ENCODE peak calls at places on chromosome 11, in nine cellular contexts. G, E, K, U, Q, J, W, M and Z are unnamed samples.

GRCh38 chr11:35523351-35523768 is 2.1 kb downstream of the PAMR1 start:
- DNase-seq in G (peak), E (no peak), K (no peak), U (no peak), Q (no peak), J (no peak), W (no peak), M (no peak), Z (no peak)

GRCh38 chr11:34243620-34244493 is 114.0 kb downstream of the ABTB2 start:
- DNase-seq in G (peak), E (no peak), K (no peak), U (no peak), Q (no peak), J (no peak), W (peak), M (peak), Z (no peak)

GRCh38 chr11:30203850-30204249 is 27.0 kb upstream of the FSHB start:
- DNase-seq in G (no peak), E (no peak), K (no peak), U (no peak), Q (no peak), J (no peak), W (no peak), M (no peak), Z (no peak)

GRCh38 chr11:102469196-102469821 is 16.7 kb upstream of the TMEM123 start:
- DNase-seq in G (peak), E (no peak), K (no peak), U (no peak), Q (no peak), J (no peak), W (no peak), M (peak), Z (no peak)

GRCh38 chr11:100004541-100004940 is 682.5 kb upstream of the ARHGAP42 start:
- DNase-seq in G (peak), E (no peak), K (no peak), U (no peak), Q (no peak), J (no peak), W (no peak), M (no peak), Z (no peak)

GRCh38 chr11:121958978-121959340 is 157.1 kb downstream of the BLID start:
- DNase-seq in G (no peak), E (no peak), K (no peak), U (no peak), Q (no peak), J (no peak), W (no peak), M (no peak), Z (no peak)

GRCh38 chr11:82631722-82632630 is 101.7 kb downstream of the FAM181B start:
- DNase-seq in G (no peak), E (no peak), K (no peak), U (no peak), Q (no peak), J (no peak), W (no peak), M (peak), Z (no peak)

GRCh38 chr11:94968334-94968958 is 4.9 kb downstream of the CWC15 start:
- DNase-seq in G (peak), E (no peak), K (no peak), U (no peak), Q (no peak), J (no peak), W (no peak), M (peak), Z (no peak)

GRCh38 chr11:130886704-130887103 is 29.6 kb downstream of the SNX19 start:
- DNase-seq in G (peak), E (no peak), K (no peak), U (no peak), Q (no peak), J (no peak), W (no peak), M (no peak), Z (no peak)

GRCh38 chr11:77748266-77748665 is 72.3 kb downstream of the RSF1 start:
- DNase-seq in G (no peak), E (no peak), K (no peak), U (no peak), Q (no peak), J (no peak), W (no peak), M (no peak), Z (no peak)

GRCh38 chr11:369336-370018 is at the start of gene B4GALNT4:
- DNase-seq in G (no peak), E (peak), K (no peak), U (peak), Q (no peak), J (no peak), W (no peak), M (peak), Z (no peak)

GRCh38 chr11:80346660-80347059 is 905.8 kb upstream of the TENM4 start:
- DNase-seq in G (no peak), E (no peak), K (no peak), U (no peak), Q (no peak), J (no peak), W (no peak), M (no peak), Z (no peak)

GRCh38 chr11:95660038-95660437 is 129.5 kb downstream of the FAM76B start:
- DNase-seq in G (no peak), E (no peak), K (no peak), U (no peak), Q (no peak), J (no peak), W (no peak), M (no peak), Z (no peak)

GRCh38 chr11:103055174-103055890 is 36.6 kb downstream of the DCUN1D5 start:
- DNase-seq in G (peak), E (peak), K (no peak), U (peak), Q (no peak), J (no peak), W (no peak), M (peak), Z (no peak)

GRCh38 chr11:1872267-1872985 is 19.3 kb downstream of the PRR33 start:
- DNase-seq in G (no peak), E (no peak), K (no peak), U (no peak), Q (no peak), J (no peak), W (no peak), M (no peak), Z (no peak)